ENCODE peak calls at places on chromosomes 13 and 19, in nine cellular contexts. O is AG20443; Q is fibroblast of the aortic adventitia; X is MCF 10A; Z is NCI-H1930; N is NCI-H187; R is stimulated activated CD4-positive, alpha-beta T cell treated with anti-CD3 and anti-CD28 coated beads, Interleukin-4, amount 100 ng/mL, for 48 hours; F is fibroblast of the conjunctiva; S is cardiac fibroblast. T is an unnamed sample.

GRCh38 chr13:101838305-101838835 is 385.9 kb downstream of the ITGBL1 start:
- DNase-seq in O (no peak), Q (no peak), X (peak), Z (no peak), N (no peak), R (no peak), F (peak), S (peak), T (no peak)

GRCh38 chr19:36876993-36877938 is 26.6 kb downstream of the ZNF345 start:
- DNase-seq in O (no peak), Q (peak), X (no peak), Z (no peak), N (no peak), R (no peak), F (no peak), S (peak), T (no peak)

GRCh38 chr19:35171730-35172129 is 17.2 kb downstream of the FXYD5 start:
- DNase-seq in O (no peak), Q (no peak), X (no peak), Z (no peak), N (no peak), R (no peak), F (no peak), S (no peak), T (no peak)

GRCh38 chr19:11096210-11096841 is 7.1 kb downstream of the LDLR start:
- DNase-seq in O (peak), Q (peak), X (peak), Z (no peak), N (no peak), R (peak), F (peak), S (peak), T (peak)

GRCh38 chr13:33751151-33751550 is 66.8 kb upstream of the RFC3 start:
- DNase-seq in O (peak), Q (peak), X (no peak), Z (no peak), N (no peak), R (no peak), F (no peak), S (peak), T (peak)

GRCh38 chr13:111956261-111957151 is 110.4 kb upstream of the SOX1 start:
- DNase-seq in O (no peak), Q (no peak), X (no peak), Z (no peak), N (no peak), R (no peak), F (no peak), S (no peak), T (no peak)

GRCh38 chr13:27476943-27477681 is 26.7 kb upstream of the MTIF3 start:
- DNase-seq in O (peak), Q (peak), X (peak), Z (peak), N (no peak), R (no peak), F (peak), S (peak), T (peak)

GRCh38 chr13:114062754-114063153 is 69.7 kb downstream of the RASA3 start:
- DNase-seq in O (peak), Q (no peak), X (no peak), Z (no peak), N (no peak), R (no peak), F (no peak), S (peak), T (peak)

GRCh38 chr19:16603090-16603489 is 24.9 kb downstream of the MED26 start:
- DNase-seq in O (no peak), Q (peak), X (no peak), Z (no peak), N (no peak), R (no peak), F (no peak), S (no peak), T (no peak)

GRCh38 chr13:39058040-39058439 is 19.8 kb downstream of the NHLRC3 start:
- DNase-seq in O (no peak), Q (no peak), X (no peak), Z (no peak), N (no peak), R (no peak), F (no peak), S (no peak), T (no peak)

GRCh38 chr13:39284801-39285388 is 246.6 kb downstream of the NHLRC3 start:
- DNase-seq in O (no peak), Q (no peak), X (no peak), Z (no peak), N (no peak), R (no peak), F (no peak), S (peak), T (no peak)

GRCh38 chr13:33228645-33229445 is 56.7 kb downstream of the STARD13 start:
- DNase-seq in O (peak), Q (peak), X (peak), Z (peak), N (no peak), R (no peak), F (peak), S (peak), T (peak)

GRCh38 chr13:41465215-41465907 is 8.0 kb downstream of the RGCC start:
- DNase-seq in O (peak), Q (peak), X (peak), Z (no peak), N (no peak), R (peak), F (no peak), S (peak), T (peak)

GRCh38 chr19:52494518-52494917 is 33.0 kb upstream of the ZNF808 start:
- DNase-seq in O (no peak), Q (no peak), X (no peak), Z (no peak), N (no peak), R (no peak), F (no peak), S (peak), T (no peak)

T was measured in AG10803.